ENCODE peak calls at places on chromosomes 13 and 19, in nine cellular contexts. One of them, this sample, is unnamed. For H3K4me1, the result is how much of the 10 kb centered on the place peaks cover.

GRCh38 chr19:31214997-31215396 is 134.2 kb downstream of the TSHZ3 start:
- DNase-seq in esophagus muscularis mucosa: no peak
- DNase-seq in GM12878: no peak
- DNase-seq in A549: no peak
- DNase-seq in H1: no peak
- DNase-seq in ovary: no peak
- DNase-seq in SK-N-SH: no peak
- DNase-seq in transverse colon: no peak
- DNase-seq in tibial nerve: no peak
- DNase-seq in this sample: no peak

GRCh38 chr13:95492044-95492801 is 60.3 kb upstream of the CLDN10 start:
- DNase-seq in A549: no peak
- DNase-seq in GM12878: no peak
- DNase-seq in H1: no peak
- DNase-seq in SK-N-SH: no peak
- DNase-seq in tibial nerve: no peak
- DNase-seq in ovary: no peak
- DNase-seq in transverse colon: peak
- DNase-seq in esophagus muscularis mucosa: no peak
- DNase-seq in this sample: no peak

GRCh38 chr13:20425819-20426219 is 99.8 kb downstream of the CRYL1 start:
- DNase-seq in H1: no peak
- DNase-seq in esophagus muscularis mucosa: peak
- DNase-seq in tibial nerve: no peak
- DNase-seq in ovary: no peak
- DNase-seq in SK-N-SH: peak
- DNase-seq in GM12878: no peak
- DNase-seq in A549: no peak
- DNase-seq in transverse colon: no peak
- DNase-seq in this sample: peak

GRCh38 chr19:1747285-1748114 is 5.8 kb upstream of the ONECUT3 start:
- DNase-seq in esophagus muscularis mucosa: no peak
- DNase-seq in transverse colon: no peak
- DNase-seq in GM12878: no peak
- DNase-seq in SK-N-SH: no peak
- DNase-seq in tibial nerve: no peak
- DNase-seq in H1: no peak
- DNase-seq in A549: peak
- DNase-seq in ovary: no peak
- DNase-seq in this sample: no peak

GRCh38 chr19:51607920-51608562 is 22.2 kb downstream of the SIGLEC5 start:
- DNase-seq in GM12878: no peak
- DNase-seq in tibial nerve: peak
- DNase-seq in esophagus muscularis mucosa: peak
- DNase-seq in H1: peak
- DNase-seq in ovary: peak
- DNase-seq in A549: no peak
- DNase-seq in SK-N-SH: no peak
- DNase-seq in transverse colon: peak
- DNase-seq in this sample: no peak

GRCh38 chr13:51873837-51874236 is 12.1 kb downstream of the CCDC70 start:
- DNase-seq in transverse colon: no peak
- DNase-seq in H1: no peak
- DNase-seq in GM12878: no peak
- DNase-seq in ovary: no peak
- DNase-seq in esophagus muscularis mucosa: no peak
- DNase-seq in A549: no peak
- DNase-seq in tibial nerve: no peak
- DNase-seq in SK-N-SH: no peak
- DNase-seq in this sample: no peak

GRCh38 chr13:44779085-44779484 is 203.0 kb upstream of the TSC22D1 start:
- DNase-seq in H1: no peak
- DNase-seq in A549: no peak
- DNase-seq in GM12878: no peak
- DNase-seq in esophagus muscularis mucosa: no peak
- DNase-seq in transverse colon: no peak
- DNase-seq in ovary: no peak
- DNase-seq in tibial nerve: no peak
- DNase-seq in SK-N-SH: no peak
- DNase-seq in this sample: no peak

GRCh38 chr13:24680921-24681585 is 845 bp downstream of the ATP12A start:
- DNase-seq in ovary: no peak
- DNase-seq in A549: no peak
- DNase-seq in tibial nerve: no peak
- DNase-seq in SK-N-SH: no peak
- DNase-seq in H1: no peak
- DNase-seq in esophagus muscularis mucosa: no peak
- DNase-seq in transverse colon: no peak
- DNase-seq in GM12878: no peak
- DNase-seq in this sample: no peak

GRCh38 chr13:106143392-106143791 is 392.1 kb downstream of the EFNB2 start:
- DNase-seq in transverse colon: no peak
- DNase-seq in esophagus muscularis mucosa: no peak
- DNase-seq in SK-N-SH: no peak
- DNase-seq in tibial nerve: no peak
- DNase-seq in A549: no peak
- DNase-seq in H1: no peak
- DNase-seq in ovary: no peak
- DNase-seq in GM12878: no peak
- DNase-seq in this sample: no peak

GRCh38 chr13:36912369-36912768 is 7.7 kb downstream of the SMAD9 start:
- DNase-seq in A549: no peak
- DNase-seq in SK-N-SH: no peak
- DNase-seq in H1: no peak
- DNase-seq in transverse colon: no peak
- DNase-seq in esophagus muscularis mucosa: no peak
- DNase-seq in tibial nerve: no peak
- DNase-seq in ovary: no peak
- DNase-seq in GM12878: no peak
- DNase-seq in this sample: no peak

GRCh38 chr13:80196756-80197155 is 144.2 kb downstream of the SPRY2 start:
- DNase-seq in H1: no peak
- DNase-seq in transverse colon: no peak
- DNase-seq in SK-N-SH: no peak
- DNase-seq in A549: no peak
- DNase-seq in ovary: no peak
- DNase-seq in tibial nerve: no peak
- DNase-seq in esophagus muscularis mucosa: no peak
- DNase-seq in GM12878: no peak
- DNase-seq in this sample: no peak

GRCh38 chr19:1907563-1908363 is 2.6 kb downstream of the ADAT3 start:
- DNase-seq in A549: no peak
- DNase-seq in esophagus muscularis mucosa: no peak
- DNase-seq in ovary: peak
- DNase-seq in tibial nerve: no peak
- DNase-seq in transverse colon: peak
- DNase-seq in SK-N-SH: no peak
- DNase-seq in H1: no peak
- DNase-seq in GM12878: no peak
- DNase-seq in this sample: no peak

GRCh38 chr13:103788061-103788652 is 721.9 kb upstream of the SLC10A2 start:
- DNase-seq in H1: no peak
- DNase-seq in transverse colon: no peak
- DNase-seq in A549: no peak
- DNase-seq in GM12878: no peak
- DNase-seq in ovary: no peak
- DNase-seq in esophagus muscularis mucosa: no peak
- DNase-seq in SK-N-SH: no peak
- DNase-seq in tibial nerve: no peak
- DNase-seq in this sample: no peak

GRCh38 chr19:41570639-41571112 is 5.3 kb upstream of the CEACAM21 start:
- DNase-seq in A549: peak
- DNase-seq in ovary: peak
- DNase-seq in esophagus muscularis mucosa: peak
- DNase-seq in SK-N-SH: peak
- DNase-seq in transverse colon: peak
- DNase-seq in H1: peak
- DNase-seq in GM12878: no peak
- DNase-seq in tibial nerve: peak
- DNase-seq in this sample: no peak

GRCh38 chr13:29761160-29761559 is 89.3 kb downstream of the UBL3 start:
- DNase-seq in A549: no peak
- DNase-seq in tibial nerve: no peak
- DNase-seq in H1: no peak
- DNase-seq in GM12878: no peak
- DNase-seq in esophagus muscularis mucosa: no peak
- DNase-seq in transverse colon: no peak
- DNase-seq in ovary: no peak
- DNase-seq in SK-N-SH: no peak
- DNase-seq in this sample: no peak

GRCh38 chr13:29760561-29760960 is 89.9 kb downstream of the UBL3 start:
- DNase-seq in transverse colon: no peak
- DNase-seq in esophagus muscularis mucosa: no peak
- DNase-seq in H1: no peak
- DNase-seq in A549: no peak
- DNase-seq in SK-N-SH: no peak
- DNase-seq in GM12878: no peak
- DNase-seq in ovary: no peak
- DNase-seq in tibial nerve: no peak
- DNase-seq in this sample: no peak

GRCh38 chr13:29763426-29764180 is 86.8 kb downstream of the UBL3 start:
- DNase-seq in transverse colon: peak
- DNase-seq in SK-N-SH: no peak
- DNase-seq in esophagus muscularis mucosa: no peak
- DNase-seq in GM12878: no peak
- DNase-seq in ovary: no peak
- DNase-seq in H1: no peak
- DNase-seq in A549: no peak
- DNase-seq in tibial nerve: no peak
- DNase-seq in this sample: no peak

GRCh38 chr13:29758591-29759114 is 91.8 kb downstream of the UBL3 start:
- DNase-seq in H1: no peak
- DNase-seq in tibial nerve: no peak
- DNase-seq in GM12878: peak
- DNase-seq in transverse colon: peak
- DNase-seq in esophagus muscularis mucosa: no peak
- DNase-seq in SK-N-SH: no peak
- DNase-seq in ovary: no peak
- DNase-seq in A549: no peak
- DNase-seq in this sample: no peak

DNA sequence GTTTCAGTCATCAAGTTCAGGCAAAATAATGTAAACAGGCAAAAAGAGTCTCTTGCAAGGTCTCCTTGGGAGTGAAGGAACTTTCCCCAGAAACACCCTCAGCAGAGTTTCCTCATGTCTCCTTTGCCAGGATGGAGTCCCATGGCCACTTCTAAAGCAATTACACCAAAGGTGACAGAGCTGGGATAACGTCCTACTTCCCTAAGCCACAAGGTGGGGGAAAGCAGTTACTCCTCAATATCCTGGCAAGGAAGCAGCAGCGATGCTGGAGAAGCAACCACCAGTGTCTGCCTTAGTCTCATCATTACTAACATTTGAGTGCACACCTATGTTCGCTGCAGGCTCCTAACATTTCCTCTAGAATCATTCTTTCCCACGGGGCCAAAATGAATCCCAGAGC is 88.6 kb downstream of the UBL3 start:
- DNase-seq in A549: no peak
- DNase-seq in SK-N-SH: no peak
- DNase-seq in ovary: no peak
- DNase-seq in GM12878: no peak
- DNase-seq in esophagus muscularis mucosa: no peak
- DNase-seq in transverse colon: no peak
- DNase-seq in H1: no peak
- DNase-seq in tibial nerve: no peak
- DNase-seq in this sample: no peak
- TF ChIP-seq CTCF in A549: no peak
- TF ChIP-seq CTCF in SK-N-SH: no peak
- TF ChIP-seq CTCF in ovary: no peak
- TF ChIP-seq CTCF in GM12878: no peak
- TF ChIP-seq CTCF in esophagus muscularis mucosa: no peak
- TF ChIP-seq CTCF in transverse colon: no peak
- TF ChIP-seq CTCF in H1: peak
- TF ChIP-seq CTCF in tibial nerve: no peak
- TF ChIP-seq CTCF in this sample: no peak

GRCh38 chr13:42525035-42525504 is 48.9 kb upstream of the TNFSF11 start:
- DNase-seq in esophagus muscularis mucosa: no peak
- DNase-seq in A549: no peak
- DNase-seq in H1: no peak
- DNase-seq in tibial nerve: no peak
- DNase-seq in SK-N-SH: no peak
- DNase-seq in GM12878: no peak
- DNase-seq in transverse colon: no peak
- DNase-seq in ovary: no peak
- DNase-seq in this sample: no peak
- TF ChIP-seq EP300 in esophagus muscularis mucosa: no peak
- TF ChIP-seq EP300 in A549: no peak
- TF ChIP-seq EP300 in H1: no peak
- TF ChIP-seq EP300 in tibial nerve: no peak
- TF ChIP-seq EP300 in SK-N-SH: no peak
- TF ChIP-seq EP300 in GM12878: no peak
- TF ChIP-seq EP300 in transverse colon: no peak
- TF ChIP-seq EP300 in ovary: no peak
- TF ChIP-seq EP300 in this sample: no peak

GRCh38 chr19:44607917-44608316 is 5.4 kb upstream of the IGSF23 start:
- DNase-seq in A549: no peak
- DNase-seq in tibial nerve: no peak
- DNase-seq in SK-N-SH: no peak
- DNase-seq in GM12878: no peak
- DNase-seq in H1: no peak
- DNase-seq in esophagus muscularis mucosa: no peak
- DNase-seq in transverse colon: no peak
- DNase-seq in ovary: no peak
- DNase-seq in this sample: no peak
- H3K4me1 ChIP-seq in A549: under half
- H3K4me1 ChIP-seq in tibial nerve: under half
- H3K4me1 ChIP-seq in SK-N-SH: under half
- H3K4me1 ChIP-seq in GM12878: under half
- H3K4me1 ChIP-seq in H1: under half
- H3K4me1 ChIP-seq in esophagus muscularis mucosa: under half
- H3K4me1 ChIP-seq in transverse colon: under half
- H3K4me1 ChIP-seq in ovary: under half
- H3K4me1 ChIP-seq in this sample: under half

GRCh38 chr19:43433689-43434088 is 19.0 kb downstream of the TEX101 start:
- DNase-seq in SK-N-SH: no peak
- DNase-seq in A549: no peak
- DNase-seq in H1: no peak
- DNase-seq in tibial nerve: no peak
- DNase-seq in esophagus muscularis mucosa: no peak
- DNase-seq in GM12878: no peak
- DNase-seq in transverse colon: no peak
- DNase-seq in ovary: no peak
- DNase-seq in this sample: no peak

GRCh38 chr19:43429395-43429794 is 14.7 kb downstream of the TEX101 start:
- DNase-seq in esophagus muscularis mucosa: no peak
- DNase-seq in SK-N-SH: no peak
- DNase-seq in ovary: no peak
- DNase-seq in H1: no peak
- DNase-seq in transverse colon: no peak
- DNase-seq in A549: no peak
- DNase-seq in GM12878: no peak
- DNase-seq in tibial nerve: no peak
- DNase-seq in this sample: no peak

GRCh38 chr19:43432866-43433673 is 18.4 kb downstream of the TEX101 start:
- DNase-seq in SK-N-SH: peak
- DNase-seq in GM12878: no peak
- DNase-seq in transverse colon: peak
- DNase-seq in esophagus muscularis mucosa: no peak
- DNase-seq in ovary: peak
- DNase-seq in H1: peak
- DNase-seq in A549: peak
- DNase-seq in tibial nerve: no peak
- DNase-seq in this sample: no peak

GRCh38 chr19:43430976-43431375 is 16.3 kb downstream of the TEX101 start:
- DNase-seq in GM12878: no peak
- DNase-seq in esophagus muscularis mucosa: no peak
- DNase-seq in SK-N-SH: no peak
- DNase-seq in ovary: no peak
- DNase-seq in A549: no peak
- DNase-seq in H1: no peak
- DNase-seq in tibial nerve: no peak
- DNase-seq in transverse colon: no peak
- DNase-seq in this sample: no peak

GRCh38 chr19:43430142-43430710 is 15.5 kb downstream of the TEX101 start:
- DNase-seq in tibial nerve: no peak
- DNase-seq in ovary: no peak
- DNase-seq in GM12878: no peak
- DNase-seq in SK-N-SH: no peak
- DNase-seq in A549: no peak
- DNase-seq in transverse colon: peak
- DNase-seq in H1: no peak
- DNase-seq in esophagus muscularis mucosa: no peak
- DNase-seq in this sample: no peak
- TF ChIP-seq CTCF in tibial nerve: no peak
- TF ChIP-seq CTCF in ovary: no peak
- TF ChIP-seq CTCF in GM12878: no peak
- TF ChIP-seq CTCF in SK-N-SH: peak
- TF ChIP-seq CTCF in A549: no peak
- TF ChIP-seq CTCF in transverse colon: peak
- TF ChIP-seq CTCF in H1: peak
- TF ChIP-seq CTCF in esophagus muscularis mucosa: no peak
- TF ChIP-seq CTCF in this sample: no peak

This sample was measured in suprapubic skin.